ENCODE peak calls at places on chromosomes 2 and 18, in five cellular contexts. V is prostate gland, Q is fibroblast of lung, H is AG04450, K is Peyer's patch. B is an unnamed sample.

GRCh38 chr2:46569766-46570165 is 90.4 kb downstream of the TMEM247 start:
- DNase-seq in K (no peak), V (no peak), Q (no peak), H (no peak), B (no peak)

GRCh38 chr2:69022548-69022947 is 9.6 kb downstream of the ANTXR1 start:
- DNase-seq in V (no peak), Q (no peak), K (no peak), H (no peak), B (peak)

GRCh38 chr18:21599585-21600525 is 649 bp downstream of the ESCO1 start:
- DNase-seq in H (no peak), V (peak), K (peak), Q (peak), B (peak)

GRCh38 chr2:63406641-63407040 is 181.6 kb downstream of the WDPCP start:
- DNase-seq in Q (no peak), K (no peak), H (no peak), V (no peak), B (no peak)

GRCh38 chr2:205566556-205567061 is 115.7 kb upstream of the NRP2 start:
- DNase-seq in K (no peak), H (no peak), Q (no peak), V (no peak), B (peak)

GRCh38 chr2:240564571-240565266 is 3.6 kb upstream of the RNPEPL1 start:
- DNase-seq in K (peak), V (no peak), Q (no peak), H (no peak), B (no peak)

GRCh38 chr2:181682795-181683517 is 2.6 kb upstream of the NEUROD1 start:
- DNase-seq in Q (no peak), K (no peak), H (no peak), V (no peak), B (no peak)

GRCh38 chr18:76922107-76922506 is 99.8 kb downstream of the ZNF236 start:
- DNase-seq in K (peak), Q (peak), H (peak), V (peak), B (no peak)

GRCh38 chr2:48444404-48444803 is 85.5 kb upstream of the STON1 start:
- DNase-seq in H (no peak), Q (no peak), K (no peak), V (no peak), B (no peak)

GRCh38 chr2:64698668-64699444 is 45.1 kb upstream of the SERTAD2 start:
- DNase-seq in H (peak), Q (peak), K (no peak), V (no peak), B (peak)

GRCh38 chr18:7856733-7857132 is 289.6 kb downstream of the PTPRM start:
- DNase-seq in K (no peak), V (no peak), H (no peak), Q (peak), B (peak)

GRCh38 chr2:12903272-12903671 is 186.5 kb downstream of the TRIB2 start:
- DNase-seq in Q (peak), V (no peak), H (no peak), K (no peak), B (no peak)

GRCh38 chr2:35447816-35448215 is 907.8 kb upstream of the CRIM1 start:
- DNase-seq in Q (no peak), H (no peak), K (no peak), V (no peak), B (no peak)

GRCh38 chr18:72895548-72895947 is 27.8 kb upstream of the NETO1 start:
- DNase-seq in H (no peak), K (no peak), Q (peak), V (no peak), B (peak)

GRCh38 chr2:27920148-27920885 is 29.8 kb downstream of the BABAM2 start:
- DNase-seq in V (peak), H (no peak), Q (peak), K (no peak), B (no peak)

GRCh38 chr18:49249523-49249922 is 210.9 kb downstream of the DYM start:
- DNase-seq in Q (peak), K (no peak), H (no peak), V (no peak), B (peak)

GRCh38 chr2:120233292-120233691 is 10.1 kb upstream of the TMEM185B start:
- DNase-seq in K (peak), H (no peak), V (no peak), Q (no peak), B (no peak)

GRCh38 chr2:47230418-47230817 is 75.3 kb upstream of the STPG4 start:
- DNase-seq in Q (peak), V (peak), H (no peak), K (no peak), B (no peak)

GRCh38 chr18:74778191-74778847 is 180.6 kb downstream of the ZNF407 start:
- DNase-seq in Q (peak), H (no peak), K (no peak), V (no peak), B (no peak)

GRCh38 chr18:24402209-24402785 is 4.7 kb upstream of the OSBPL1A start:
- DNase-seq in V (no peak), H (no peak), Q (no peak), K (no peak), B (no peak)

GRCh38 chr2:219687882-219688559 is 60.6 kb downstream of the SLC4A3 start:
- DNase-seq in K (no peak), V (no peak), H (no peak), Q (peak), B (peak)

GRCh38 chr2:52710810-52711618 is 1056.6 kb upstream of the CHAC2 start:
- DNase-seq in Q (no peak), H (no peak), V (no peak), K (no peak), B (no peak)

GRCh38 chr18:37864122-37864521 is 298.5 kb upstream of the CELF4 start:
- DNase-seq in K (no peak), V (no peak), Q (no peak), H (no peak), B (no peak)

GRCh38 chr2:72765997-72766609 is 59.7 kb downstream of the EXOC6B start:
- DNase-seq in Q (peak), H (no peak), K (no peak), V (no peak), B (peak)

GRCh38 chr2:150783015-150783414 is 295.5 kb upstream of the RND3 start:
- DNase-seq in V (no peak), H (no peak), Q (no peak), K (no peak), B (no peak)

GRCh38 chr2:204628926-204629661 is 83.8 kb downstream of the PARD3B start:
- DNase-seq in Q (peak), V (no peak), H (no peak), K (no peak), B (no peak)

GRCh38 chr2:215367647-215368492 is 56.0 kb downstream of the ATIC start:
- DNase-seq in Q (peak), H (peak), K (no peak), V (no peak), B (peak)

GRCh38 chr2:24435391-24436316 is 55.4 kb upstream of the NCOA1 start:
- DNase-seq in K (peak), H (no peak), Q (peak), V (peak), B (no peak)

GRCh38 chr2:226216578-226216977 is 583.0 kb downstream of the IRS1 start:
- DNase-seq in V (no peak), K (no peak), H (no peak), Q (no peak), B (no peak)

GRCh38 chr2:164993287-164994016 is 38.1 kb upstream of the SLC38A11 start:
- DNase-seq in V (no peak), Q (no peak), K (no peak), H (no peak), B (no peak)

GRCh38 chr2:164992818-164993217 is 37.5 kb upstream of the SLC38A11 start:
- DNase-seq in H (peak), V (peak), K (peak), Q (peak), B (peak)
- H3K27ac ChIP-seq in H (no peak), V (no peak), K (no peak), Q (no peak), B (peak)

GRCh38 chr2:11045294-11045693 is 110.0 kb upstream of the SLC66A3 start:
- DNase-seq in K (no peak), H (no peak), Q (no peak), V (no peak), B (no peak)
- TF ChIP-seq CTCF in K (no peak), H (no peak), Q (no peak), V (no peak), B (no peak)

GRCh38 chr2:3289971-3290370 is 87.6 kb downstream of the EIPR1 start:
- DNase-seq in Q (no peak), V (no peak), H (no peak), K (peak), B (no peak)
- H3K27ac ChIP-seq in Q (no peak), V (no peak), H (no peak), K (no peak), B (no peak)

DNA sequence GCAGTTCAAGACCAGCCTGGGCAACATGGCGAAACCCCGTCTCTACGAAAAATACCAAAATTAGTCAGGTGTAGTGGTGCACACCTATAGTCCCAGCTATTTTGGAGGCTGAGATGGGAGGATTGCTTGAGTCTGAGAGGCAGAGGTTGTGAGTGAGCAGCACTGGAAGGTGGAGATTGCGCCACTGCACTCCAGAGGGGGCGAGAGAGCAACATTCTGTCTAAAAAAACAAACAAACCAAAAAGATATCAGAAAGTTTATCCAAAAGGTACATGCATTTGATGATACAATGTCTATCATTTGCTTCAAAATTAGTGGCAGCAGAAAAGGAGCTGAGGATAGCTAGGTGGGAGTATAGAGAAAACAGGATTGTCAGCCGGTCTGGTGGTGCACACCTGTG is 39.8 kb upstream of the CABLES1 start:
- DNase-seq in V (no peak), Q (no peak), H (no peak), K (peak), B (no peak)
- TF ChIP-seq CTCF in V (no peak), Q (no peak), H (peak), K (no peak), B (peak)